ENCODE peak calls at places on chromosome 1, in four cellular contexts. One of them, this sample, is unnamed.

GRCh38 chr1:110136911-110137310 is 13.4 kb upstream of the SLC6A17 start:
- DNase-seq in choroid plexus epithelial cell: peak; percentile 5
- DNase-seq in GM23248: no peak
- DNase-seq in CD8-positive, alpha-beta memory T cell: no peak
- DNase-seq in this sample: no peak

GRCh38 chr1:111182052-111182451 is 18.4 kb downstream of the DENND2D start:
- DNase-seq in choroid plexus epithelial cell: no peak
- DNase-seq in GM23248: no peak
- DNase-seq in CD8-positive, alpha-beta memory T cell: no peak
- DNase-seq in this sample: no peak

GRCh38 chr1:8497196-8497878 is 179.4 kb downstream of the SLC45A1 start:
- DNase-seq in choroid plexus epithelial cell: peak; percentile 85
- DNase-seq in GM23248: peak; percentile 84
- DNase-seq in CD8-positive, alpha-beta memory T cell: no peak
- DNase-seq in this sample: no peak

GRCh38 chr1:10824821-10825540 is 28.5 kb upstream of the CASZ1 start:
- DNase-seq in choroid plexus epithelial cell: peak; percentile 14
- DNase-seq in GM23248: peak; percentile 92
- DNase-seq in CD8-positive, alpha-beta memory T cell: no peak
- DNase-seq in this sample: peak; percentile 58

GRCh38 chr1:247209306-247209900 is 37.6 kb upstream of the ZNF124 start:
- DNase-seq in choroid plexus epithelial cell: peak; percentile 14
- DNase-seq in GM23248: peak; percentile 38
- DNase-seq in CD8-positive, alpha-beta memory T cell: no peak
- DNase-seq in this sample: no peak

GRCh38 chr1:234840843-234841242 is 230.9 kb upstream of the IRF2BP2 start:
- DNase-seq in choroid plexus epithelial cell: no peak
- DNase-seq in GM23248: peak; percentile 46
- DNase-seq in CD8-positive, alpha-beta memory T cell: no peak
- DNase-seq in this sample: no peak

GRCh38 chr1:69991644-69992043 is 213.7 kb downstream of the LRRC40 start:
- DNase-seq in choroid plexus epithelial cell: peak; percentile 42
- DNase-seq in GM23248: peak; percentile 65
- DNase-seq in CD8-positive, alpha-beta memory T cell: no peak
- DNase-seq in this sample: no peak

GRCh38 chr1:150550222-150551048 is 1.2 kb downstream of the ADAMTSL4 start:
- DNase-seq in choroid plexus epithelial cell: no peak
- DNase-seq in GM23248: peak; percentile 46
- DNase-seq in CD8-positive, alpha-beta memory T cell: no peak
- DNase-seq in this sample: no peak

GRCh38 chr1:67680486-67680885 is 4.5 kb upstream of the GADD45A start:
- DNase-seq in choroid plexus epithelial cell: no peak
- DNase-seq in GM23248: peak; percentile 42
- DNase-seq in CD8-positive, alpha-beta memory T cell: no peak
- DNase-seq in this sample: no peak

DNA sequence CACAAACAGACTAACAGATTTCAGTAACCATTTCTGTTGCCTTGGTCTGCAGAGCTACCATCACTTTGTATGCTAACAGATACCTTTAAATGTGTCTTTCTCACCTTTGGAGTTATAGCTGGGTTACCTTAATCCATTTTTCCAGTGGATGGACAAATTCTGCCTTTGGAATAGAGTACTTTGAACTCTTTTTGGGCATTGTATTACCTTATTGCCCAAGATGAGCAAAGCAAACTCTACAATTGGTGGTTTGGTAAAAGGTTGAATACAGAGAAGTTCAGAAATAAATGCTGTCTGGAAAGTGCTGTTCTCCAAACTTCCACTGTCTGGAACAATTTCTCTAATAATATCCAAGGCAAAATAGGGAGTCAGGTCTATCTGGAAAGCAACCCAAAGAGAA is 258.3 kb downstream of the PTBP2 start:
- DNase-seq in choroid plexus epithelial cell: no peak
- DNase-seq in GM23248: no peak
- DNase-seq in CD8-positive, alpha-beta memory T cell: no peak
- DNase-seq in this sample: no peak
- H3K4me3 ChIP-seq in choroid plexus epithelial cell: no peak overlapping the region
- H3K4me3 ChIP-seq in GM23248: no peak overlapping the region
- H3K4me3 ChIP-seq in CD8-positive, alpha-beta memory T cell: no peak overlapping the region
- H3K4me3 ChIP-seq in this sample: no peak overlapping the region

GRCh38 chr1:112713466-112714312 is 1.4 kb downstream of the PPM1J start:
- DNase-seq in choroid plexus epithelial cell: no peak
- DNase-seq in GM23248: no peak
- DNase-seq in CD8-positive, alpha-beta memory T cell: no peak
- DNase-seq in this sample: no peak
- H3K4me3 ChIP-seq in choroid plexus epithelial cell: peak overlapping the region; percentile 65
- H3K4me3 ChIP-seq in GM23248: peak overlapping the region; percentile 70
- H3K4me3 ChIP-seq in CD8-positive, alpha-beta memory T cell: no peak overlapping the region
- H3K4me3 ChIP-seq in this sample: peak overlapping the region; percentile 52

GRCh38 chr1:48726557-48726956 is 50.1 kb downstream of the BEND5 start:
- DNase-seq in choroid plexus epithelial cell: no peak
- DNase-seq in GM23248: no peak
- DNase-seq in CD8-positive, alpha-beta memory T cell: no peak
- DNase-seq in this sample: no peak
- H3K4me3 ChIP-seq in choroid plexus epithelial cell: no peak overlapping the region
- H3K4me3 ChIP-seq in GM23248: no peak overlapping the region
- H3K4me3 ChIP-seq in CD8-positive, alpha-beta memory T cell: no peak overlapping the region
- H3K4me3 ChIP-seq in this sample: no peak overlapping the region

GRCh38 chr1:112358061-112358770 is 37.8 kb upstream of the CTTNBP2NL start:
- DNase-seq in choroid plexus epithelial cell: peak; percentile 51
- DNase-seq in GM23248: peak; percentile 43
- DNase-seq in CD8-positive, alpha-beta memory T cell: no peak
- DNase-seq in this sample: no peak

GRCh38 chr1:112357467-112357866 is 38.5 kb upstream of the CTTNBP2NL start:
- DNase-seq in choroid plexus epithelial cell: no peak
- DNase-seq in GM23248: no peak
- DNase-seq in CD8-positive, alpha-beta memory T cell: no peak
- DNase-seq in this sample: no peak

GRCh38 chr1:112359961-112360767 is 35.9 kb upstream of the CTTNBP2NL start:
- DNase-seq in choroid plexus epithelial cell: peak; percentile 95
- DNase-seq in GM23248: peak; percentile 81
- DNase-seq in CD8-positive, alpha-beta memory T cell: no peak
- DNase-seq in this sample: peak; percentile 21

GRCh38 chr1:112363636-112364035 is 32.4 kb upstream of the CTTNBP2NL start:
- DNase-seq in choroid plexus epithelial cell: no peak
- DNase-seq in GM23248: no peak
- DNase-seq in CD8-positive, alpha-beta memory T cell: no peak
- DNase-seq in this sample: no peak

GRCh38 chr1:112358798-112359408 is 37.1 kb upstream of the CTTNBP2NL start:
- DNase-seq in choroid plexus epithelial cell: peak; percentile 80
- DNase-seq in GM23248: peak; percentile 78
- DNase-seq in CD8-positive, alpha-beta memory T cell: no peak
- DNase-seq in this sample: no peak
- H3K4me3 ChIP-seq in choroid plexus epithelial cell: no peak overlapping the region
- H3K4me3 ChIP-seq in GM23248: no peak overlapping the region
- H3K4me3 ChIP-seq in CD8-positive, alpha-beta memory T cell: no peak overlapping the region
- H3K4me3 ChIP-seq in this sample: no peak overlapping the region

GRCh38 chr1:39205102-39205780 is 746 bp downstream of the MACF1 start:
- DNase-seq in choroid plexus epithelial cell: peak; percentile 83
- DNase-seq in GM23248: peak; percentile 88
- DNase-seq in CD8-positive, alpha-beta memory T cell: no peak
- DNase-seq in this sample: no peak
- H3K4me3 ChIP-seq in choroid plexus epithelial cell: peak overlapping the region; percentile 66
- H3K4me3 ChIP-seq in GM23248: peak overlapping the region; percentile 72
- H3K4me3 ChIP-seq in CD8-positive, alpha-beta memory T cell: peak overlapping the region; percentile 69
- H3K4me3 ChIP-seq in this sample: peak overlapping the region; percentile 1

GRCh38 chr1:160580208-160580812 is 1.0 kb upstream of the CD84 start:
- DNase-seq in choroid plexus epithelial cell: no peak
- DNase-seq in GM23248: no peak
- DNase-seq in CD8-positive, alpha-beta memory T cell: no peak
- DNase-seq in this sample: no peak

GRCh38 chr1:160577661-160578060 is 1.6 kb downstream of the CD84 start:
- DNase-seq in choroid plexus epithelial cell: no peak
- DNase-seq in GM23248: no peak
- DNase-seq in CD8-positive, alpha-beta memory T cell: no peak
- DNase-seq in this sample: no peak

GRCh38 chr1:160579216-160579701 is at the start of gene CD84:
- DNase-seq in choroid plexus epithelial cell: no peak
- DNase-seq in GM23248: no peak
- DNase-seq in CD8-positive, alpha-beta memory T cell: no peak
- DNase-seq in this sample: no peak

GRCh38 chr1:160578175-160578693 is 1.1 kb downstream of the CD84 start:
- DNase-seq in choroid plexus epithelial cell: no peak
- DNase-seq in GM23248: no peak
- DNase-seq in CD8-positive, alpha-beta memory T cell: no peak
- DNase-seq in this sample: no peak

DNA sequence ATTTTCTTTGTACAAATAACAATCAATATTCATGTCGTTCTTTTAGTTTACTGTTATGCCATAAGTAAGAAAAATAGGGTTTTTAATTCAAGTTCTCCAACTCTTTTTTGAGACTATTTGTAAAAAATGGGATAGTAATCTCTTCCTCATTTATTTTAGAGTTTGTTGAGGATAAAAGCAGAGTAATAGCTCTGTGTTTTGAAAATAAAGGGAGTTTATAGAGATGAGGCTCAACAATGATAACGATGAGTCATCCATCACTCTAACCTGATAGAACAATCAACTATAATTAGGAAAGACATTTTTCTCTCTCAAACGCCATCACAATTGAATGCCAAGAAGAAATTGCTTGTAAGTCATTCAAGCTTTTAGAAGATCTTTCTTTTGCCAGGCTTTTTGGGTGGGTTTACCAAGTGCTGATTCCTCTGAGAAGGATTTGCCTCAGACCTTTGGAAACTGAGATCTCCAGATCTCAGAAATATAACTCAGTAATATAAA is 553 bp downstream of the CD84 start:
- DNase-seq in choroid plexus epithelial cell: no peak
- DNase-seq in GM23248: no peak
- DNase-seq in CD8-positive, alpha-beta memory T cell: no peak
- DNase-seq in this sample: no peak
- H3K4me3 ChIP-seq in choroid plexus epithelial cell: no peak overlapping the region
- H3K4me3 ChIP-seq in GM23248: no peak overlapping the region
- H3K4me3 ChIP-seq in CD8-positive, alpha-beta memory T cell: peak overlapping the region; percentile 69
- H3K4me3 ChIP-seq in this sample: no peak overlapping the region

DNA sequence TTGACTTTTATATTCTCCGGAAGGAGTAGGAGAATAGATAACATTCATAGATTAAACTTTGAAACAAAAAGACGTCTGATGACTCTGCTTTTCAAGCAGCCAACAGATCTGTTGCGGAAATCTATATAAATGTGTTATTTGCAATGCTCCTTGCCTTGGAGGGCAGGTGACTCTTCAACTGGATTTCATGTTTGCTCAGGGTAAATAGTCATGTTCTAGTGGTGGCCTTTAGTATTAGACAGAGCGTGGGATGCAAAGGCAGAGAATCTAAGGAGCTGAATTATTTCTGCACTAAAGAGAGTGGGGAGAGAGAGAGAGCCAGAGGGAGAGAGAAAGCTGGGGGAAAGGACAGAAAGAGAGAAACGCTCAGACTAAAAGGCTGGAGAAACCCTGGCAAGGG is 454.3 kb downstream of the AJAP1 start:
- DNase-seq in choroid plexus epithelial cell: no peak
- DNase-seq in GM23248: no peak
- DNase-seq in CD8-positive, alpha-beta memory T cell: no peak
- DNase-seq in this sample: no peak
- H3K4me3 ChIP-seq in choroid plexus epithelial cell: no peak overlapping the region
- H3K4me3 ChIP-seq in GM23248: no peak overlapping the region
- H3K4me3 ChIP-seq in CD8-positive, alpha-beta memory T cell: no peak overlapping the region
- H3K4me3 ChIP-seq in this sample: no peak overlapping the region

GRCh38 chr1:15324867-15325335 is 77.9 kb downstream of the FHAD1 start:
- DNase-seq in choroid plexus epithelial cell: no peak
- DNase-seq in GM23248: no peak
- DNase-seq in CD8-positive, alpha-beta memory T cell: no peak
- DNase-seq in this sample: no peak

GRCh38 chr1:15322648-15323350 is 75.8 kb downstream of the FHAD1 start:
- DNase-seq in choroid plexus epithelial cell: no peak
- DNase-seq in GM23248: no peak
- DNase-seq in CD8-positive, alpha-beta memory T cell: no peak
- DNase-seq in this sample: no peak

GRCh38 chr1:15321601-15322000 is 74.6 kb downstream of the FHAD1 start:
- DNase-seq in choroid plexus epithelial cell: no peak
- DNase-seq in GM23248: no peak
- DNase-seq in CD8-positive, alpha-beta memory T cell: no peak
- DNase-seq in this sample: no peak

GRCh38 chr1:15323989-15324866 is 77.2 kb downstream of the FHAD1 start:
- DNase-seq in choroid plexus epithelial cell: peak; percentile 24
- DNase-seq in GM23248: peak; percentile 23
- DNase-seq in CD8-positive, alpha-beta memory T cell: no peak
- DNase-seq in this sample: no peak

GRCh38 chr1:15323351-15323988 is 76.4 kb downstream of the FHAD1 start:
- DNase-seq in choroid plexus epithelial cell: peak; percentile 85
- DNase-seq in GM23248: peak; percentile 82
- DNase-seq in CD8-positive, alpha-beta memory T cell: peak; percentile 65
- DNase-seq in this sample: no peak
- H3K4me3 ChIP-seq in choroid plexus epithelial cell: no peak overlapping the region
- H3K4me3 ChIP-seq in GM23248: peak overlapping the region; percentile 37
- H3K4me3 ChIP-seq in CD8-positive, alpha-beta memory T cell: no peak overlapping the region
- H3K4me3 ChIP-seq in this sample: no peak overlapping the region

GRCh38 chr1:41890841-41891311 is 27.8 kb downstream of the HIVEP3 start:
- DNase-seq in choroid plexus epithelial cell: no peak
- DNase-seq in GM23248: peak; percentile 51
- DNase-seq in CD8-positive, alpha-beta memory T cell: no peak
- DNase-seq in this sample: no peak
- H3K4me3 ChIP-seq in choroid plexus epithelial cell: no peak overlapping the region
- H3K4me3 ChIP-seq in GM23248: peak overlapping the region; percentile 72
- H3K4me3 ChIP-seq in CD8-positive, alpha-beta memory T cell: peak overlapping the region; percentile 40
- H3K4me3 ChIP-seq in this sample: no peak overlapping the region

GRCh38 chr1:31703431-31704260 is at the start of gene COL16A1:
- DNase-seq in choroid plexus epithelial cell: peak; percentile 38
- DNase-seq in GM23248: peak; percentile 86
- DNase-seq in CD8-positive, alpha-beta memory T cell: no peak
- DNase-seq in this sample: no peak
- H3K4me3 ChIP-seq in choroid plexus epithelial cell: peak within 1 kb of the TSS; percentile 62
- H3K4me3 ChIP-seq in GM23248: peak within 1 kb of the TSS; percentile 84
- H3K4me3 ChIP-seq in CD8-positive, alpha-beta memory T cell: no peak within 1 kb of the TSS
- H3K4me3 ChIP-seq in this sample: peak within 1 kb of the TSS; percentile 14